ENCODE peak calls at places on chromosomes 4 and X, in four cellular contexts. Z is RWPE2, F is mesendoderm, D is aorta. J is an unnamed sample.

GRCh38 chrX:41178201-41178600 is 93.0 kb downstream of the USP9X start:
- DNase-seq in Z (no peak), F (no peak), D (no peak), J (no peak)

GRCh38 chr4:74675673-74676279 is 118.5 kb downstream of the BTC start:
- DNase-seq in Z (no peak), F (peak; percentile 59), D (no peak), J (no peak)

GRCh38 chr4:173494013-173494970 is 35.7 kb downstream of the HAND2 start:
- DNase-seq in Z (no peak), F (peak; percentile 92), D (peak; percentile 74), J (peak; percentile 66)

GRCh38 chrX:19810809-19811208 is 76.6 kb downstream of the SH3KBP1 start:
- DNase-seq in Z (no peak), F (no peak), D (no peak), J (no peak)

GRCh38 chrX:53456254-53456653 is 22.1 kb upstream of the HSD17B10 start:
- DNase-seq in Z (no peak), F (no peak), D (no peak), J (no peak)

GRCh38 chr4:22462693-22463092 is 53.2 kb downstream of the ADGRA3 start:
- DNase-seq in Z (no peak), F (peak; percentile 78), D (no peak), J (no peak)

GRCh38 chrX:114889454-114889853 is 128.0 kb downstream of the IL13RA2 start:
- DNase-seq in Z (no peak), F (no peak), D (no peak), J (no peak)

GRCh38 chr4:83535520-83535944 is 376 bp upstream of the GPAT3 start:
- DNase-seq in Z (no peak), F (peak; percentile 48), D (peak; percentile 75), J (peak; percentile 28)

GRCh38 chrX:35842657-35843056 is 44.5 kb downstream of the MAGEB16 start:
- DNase-seq in Z (no peak), F (no peak), D (no peak), J (no peak)

GRCh38 chr4:188578657-188579056 is 439.4 kb downstream of the TRIML1 start:
- DNase-seq in Z (no peak), F (no peak), D (no peak), J (no peak)

GRCh38 chr4:150940123-150940522 is 75.0 kb downstream of the LRBA start:
- DNase-seq in Z (no peak), F (no peak), D (no peak), J (no peak)

GRCh38 chrX:150366951-150367545 is 3.9 kb downstream of the MAMLD1 start:
- DNase-seq in Z (no peak), F (no peak), D (no peak), J (no peak)

GRCh38 chr4:81828991-81829390 is 357.3 kb upstream of the RASGEF1B start:
- DNase-seq in Z (no peak), F (no peak), D (no peak), J (no peak)
- H3K27ac ChIP-seq in Z (no peak overlapping the region), F (no peak overlapping the region), D (no peak overlapping the region), J (no peak overlapping the region)

DNA sequence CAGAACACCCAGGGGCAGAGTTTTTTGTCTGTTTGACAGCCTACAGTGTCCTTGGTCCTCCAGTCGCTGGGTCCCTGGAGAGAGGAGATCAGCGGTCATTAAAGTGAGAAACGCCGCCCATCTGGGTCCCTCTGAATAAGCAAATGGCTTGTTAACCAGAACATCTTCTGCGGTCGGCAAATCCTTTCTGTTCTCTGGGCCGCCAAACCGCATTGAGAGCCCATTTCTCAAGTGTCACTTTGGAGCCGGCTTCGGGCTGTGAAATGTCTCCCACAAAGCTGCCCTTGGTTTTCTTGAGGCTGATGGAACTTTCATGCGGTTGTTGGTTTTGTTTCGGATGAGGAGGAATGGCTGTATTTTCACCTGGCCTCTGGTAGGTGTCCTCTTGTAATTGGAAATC is 153.3 kb upstream of the PSAPL1 start:
- DNase-seq in Z (no peak), F (no peak), D (no peak), J (no peak)
- H3K4me1 ChIP-seq in Z (peaks cover 6% of the 10 kb centered on the region), F (no peaks in the 10 kb centered on the region), D (no peaks in the 10 kb centered on the region), J (no peaks in the 10 kb centered on the region)

GRCh38 chr4:14096406-14096965 is 469.0 kb upstream of the BOD1L1 start:
- DNase-seq in Z (no peak), F (no peak), D (no peak), J (no peak)

GRCh38 chr4:14092741-14093140 is 465.2 kb upstream of the BOD1L1 start:
- DNase-seq in Z (no peak), F (no peak), D (no peak), J (no peak)

GRCh38 chr4:14091966-14092365 is 464.4 kb upstream of the BOD1L1 start:
- DNase-seq in Z (no peak), F (no peak), D (no peak), J (no peak)

GRCh38 chr4:14100349-14100748 is 472.8 kb upstream of the BOD1L1 start:
- DNase-seq in Z (no peak), F (no peak), D (no peak), J (no peak)

DNA sequence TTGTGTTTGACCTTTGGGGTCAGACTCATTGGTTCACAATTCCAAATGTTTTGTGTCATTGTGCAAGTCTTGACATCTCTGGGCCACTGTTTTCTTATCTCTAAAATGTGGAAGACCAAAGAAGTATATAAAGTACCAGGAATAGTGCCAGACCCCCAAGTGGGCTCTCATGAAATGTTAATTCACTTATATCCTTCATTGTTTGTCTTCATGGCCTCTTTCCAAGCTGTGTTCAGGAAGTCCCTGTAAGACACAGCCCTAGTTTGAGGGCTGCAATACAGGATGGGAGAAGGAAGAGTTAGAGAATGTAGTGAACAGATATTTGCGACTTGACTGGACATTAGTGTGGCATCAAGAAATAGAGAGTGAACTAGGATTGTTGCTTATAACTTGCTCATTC is 468.4 kb upstream of the BOD1L1 start:
- DNase-seq in Z (no peak), F (no peak), D (no peak), J (no peak)
- H3K4me3 ChIP-seq in Z (no peak overlapping the region), F (no peak overlapping the region), D (no peak overlapping the region), J (no peak overlapping the region)

GRCh38 chr4:112748352-112748900 is 111.5 kb downstream of the LARP7 start:
- DNase-seq in Z (no peak), F (peak; percentile 54), D (no peak), J (no peak)
- H3K27ac ChIP-seq in Z (no peak overlapping the region), F (peak overlapping the region; percentile 80), D (no peak overlapping the region), J (no peak overlapping the region)

GRCh38 chr4:145878501-145879435 is 59.9 kb downstream of the ZNF827 start:
- DNase-seq in Z (no peak), F (no peak), D (no peak), J (no peak)
- H3K4me1 ChIP-seq in Z (peaks cover 8% of the 10 kb centered on the region), F (peaks cover 2% of the 10 kb centered on the region), D (peaks cover 5% of the 10 kb centered on the region), J (peaks cover 38% of the 10 kb centered on the region)

GRCh38 chr4:42641696-42642095 is 15.2 kb downstream of the ATP8A1 start:
- DNase-seq in Z (no peak), F (no peak), D (no peak), J (no peak)

GRCh38 chr4:42641155-42641554 is 15.8 kb downstream of the ATP8A1 start:
- DNase-seq in Z (no peak), F (no peak), D (no peak), J (no peak)

GRCh38 chr4:42638993-42639392 is 17.9 kb downstream of the ATP8A1 start:
- DNase-seq in Z (no peak), F (no peak), D (no peak), J (no peak)

GRCh38 chr4:42642136-42642797 is 14.6 kb downstream of the ATP8A1 start:
- DNase-seq in Z (no peak), F (peak; percentile 47), D (no peak), J (no peak)

GRCh38 chr4:42640613-42641012 is 16.3 kb downstream of the ATP8A1 start:
- DNase-seq in Z (no peak), F (no peak), D (no peak), J (no peak)
- H3K4me3 ChIP-seq in Z (no peak overlapping the region), F (no peak overlapping the region), D (no peak overlapping the region), J (no peak overlapping the region)

DNA sequence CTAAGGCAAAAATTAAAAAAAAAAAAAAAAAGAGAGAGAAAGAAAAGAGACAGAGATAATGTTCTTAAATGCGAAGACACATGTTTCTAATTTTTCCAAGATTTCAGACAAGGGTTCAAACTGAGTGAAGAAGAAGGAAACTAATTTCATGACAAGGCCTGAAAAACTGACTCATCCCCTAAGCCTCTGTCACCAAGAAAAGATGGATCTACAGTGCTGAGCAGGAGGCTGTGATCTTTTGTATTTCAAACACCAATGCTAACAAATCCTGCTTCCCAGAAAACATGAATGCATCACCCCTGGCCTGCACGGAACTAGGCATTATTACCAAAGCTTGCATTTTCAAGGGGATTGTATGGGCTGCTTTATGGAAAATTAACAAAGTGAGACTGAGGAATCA is 75.2 kb downstream of the PPARGC1A start:
- DNase-seq in Z (no peak), F (no peak), D (no peak), J (no peak)
- H3K27ac ChIP-seq in Z (no peak overlapping the region), F (no peak overlapping the region), D (no peak overlapping the region), J (no peak overlapping the region)

DNA sequence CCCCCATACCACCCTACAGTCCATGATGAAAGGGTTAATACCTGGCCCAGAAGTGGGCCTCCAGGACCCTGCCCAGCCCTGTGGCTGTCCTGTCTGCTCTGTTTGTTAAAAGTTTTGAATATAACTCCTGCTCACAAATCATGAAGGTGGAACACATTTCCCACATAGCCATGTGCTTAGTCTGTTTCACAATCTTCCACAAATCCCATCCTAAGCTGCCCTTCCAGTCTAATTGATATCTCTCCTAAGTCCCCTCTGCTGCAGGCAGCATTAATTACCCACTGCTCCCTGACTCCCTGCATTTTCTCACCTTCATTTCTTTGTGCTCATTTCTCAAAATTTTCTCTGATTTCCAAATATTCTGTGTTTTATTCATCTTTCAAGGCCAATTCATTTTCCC is 142.6 kb downstream of the AASDH start:
- DNase-seq in Z (no peak), F (no peak), D (no peak), J (no peak)
- H3K4me1 ChIP-seq in Z (no peaks in the 10 kb centered on the region), F (peaks cover 3% of the 10 kb centered on the region), D (no peaks in the 10 kb centered on the region), J (no peaks in the 10 kb centered on the region)

J was measured in tibial artery.